ENCODE peak calls at places on chromosomes 5 and 9, in four cellular contexts. One of them, this sample, is unnamed.
A peak's percentile ranks its signal among the peaks of the same experiment; 100 is the strongest.

GRCh38 chr5:142915840-142916424 is 145.8 kb downstream of the ARHGAP26 start:
- DNase-seq in tibial artery: no peak
- DNase-seq in choroid plexus epithelial cell: peak; percentile 67
- DNase-seq in dorsolateral prefrontal cortex: no peak
- DNase-seq in this sample: peak; percentile 78

GRCh38 chr9:135769489-135770202 is 67.7 kb downstream of the KCNT1 start:
- DNase-seq in choroid plexus epithelial cell: no peak
- DNase-seq in tibial artery: no peak
- DNase-seq in dorsolateral prefrontal cortex: no peak
- DNase-seq in this sample: no peak

GRCh38 chr9:20395671-20396070 is 226.6 kb downstream of the MLLT3 start:
- DNase-seq in dorsolateral prefrontal cortex: no peak
- DNase-seq in choroid plexus epithelial cell: no peak
- DNase-seq in tibial artery: no peak
- DNase-seq in this sample: no peak

GRCh38 chr9:130897848-130898551 is 1.4 kb upstream of the QRFP start:
- DNase-seq in dorsolateral prefrontal cortex: no peak
- DNase-seq in tibial artery: no peak
- DNase-seq in choroid plexus epithelial cell: no peak
- DNase-seq in this sample: peak; percentile 1

GRCh38 chr9:80784647-80785046 is 904.7 kb downstream of the TLE1 start:
- DNase-seq in dorsolateral prefrontal cortex: no peak
- DNase-seq in tibial artery: no peak
- DNase-seq in choroid plexus epithelial cell: no peak
- DNase-seq in this sample: no peak

GRCh38 chr9:91033802-91034201 is 232.2 kb downstream of the SYK start:
- DNase-seq in choroid plexus epithelial cell: no peak
- DNase-seq in dorsolateral prefrontal cortex: no peak
- DNase-seq in tibial artery: no peak
- DNase-seq in this sample: peak; percentile 63

GRCh38 chr9:70563437-70564204 is 149.2 kb upstream of the KLF9 start:
- DNase-seq in choroid plexus epithelial cell: peak; percentile 88
- DNase-seq in tibial artery: no peak
- DNase-seq in dorsolateral prefrontal cortex: no peak
- DNase-seq in this sample: no peak

GRCh38 chr9:95974389-95974788 is 98.9 kb downstream of the ERCC6L2 start:
- DNase-seq in choroid plexus epithelial cell: no peak
- DNase-seq in dorsolateral prefrontal cortex: no peak
- DNase-seq in tibial artery: no peak
- DNase-seq in this sample: no peak

GRCh38 chr9:91812191-91812590 is 137.8 kb downstream of the ROR2 start:
- DNase-seq in tibial artery: no peak
- DNase-seq in dorsolateral prefrontal cortex: no peak
- DNase-seq in choroid plexus epithelial cell: no peak
- DNase-seq in this sample: no peak

GRCh38 chr9:127523312-127523851 is 72.1 kb downstream of the LRSAM1 start:
- DNase-seq in choroid plexus epithelial cell: peak; percentile 67
- DNase-seq in tibial artery: no peak
- DNase-seq in dorsolateral prefrontal cortex: no peak
- DNase-seq in this sample: no peak

GRCh38 chr5:56339732-56340131 is 106.6 kb upstream of the ANKRD55 start:
- DNase-seq in tibial artery: no peak
- DNase-seq in dorsolateral prefrontal cortex: no peak
- DNase-seq in choroid plexus epithelial cell: no peak
- DNase-seq in this sample: no peak

GRCh38 chr9:100100268-100100667 is 1.2 kb downstream of the INVS start:
- DNase-seq in choroid plexus epithelial cell: no peak
- DNase-seq in dorsolateral prefrontal cortex: no peak
- DNase-seq in tibial artery: no peak
- DNase-seq in this sample: no peak

GRCh38 chr5:24188196-24188595 is 456.6 kb downstream of the CDH10 start:
- DNase-seq in choroid plexus epithelial cell: no peak
- DNase-seq in dorsolateral prefrontal cortex: no peak
- DNase-seq in tibial artery: no peak
- DNase-seq in this sample: no peak

GRCh38 chr9:135290086-135290485 is 189.5 kb upstream of the PPP1R26 start:
- DNase-seq in tibial artery: no peak
- DNase-seq in dorsolateral prefrontal cortex: no peak
- DNase-seq in choroid plexus epithelial cell: no peak
- DNase-seq in this sample: no peak

GRCh38 chr9:22413884-22414283 is 32.7 kb upstream of the DMRTA1 start:
- DNase-seq in tibial artery: no peak
- DNase-seq in dorsolateral prefrontal cortex: no peak
- DNase-seq in choroid plexus epithelial cell: peak; percentile 38
- DNase-seq in this sample: no peak

GRCh38 chr5:127296321-127296720 is 5.7 kb downstream of the MEGF10 start:
- DNase-seq in dorsolateral prefrontal cortex: no peak
- DNase-seq in tibial artery: no peak
- DNase-seq in choroid plexus epithelial cell: peak; percentile 83
- DNase-seq in this sample: peak; percentile 79

GRCh38 chr9:134442486-134443168 is 116.4 kb downstream of the RXRA start:
- DNase-seq in tibial artery: no peak
- DNase-seq in choroid plexus epithelial cell: peak; percentile 39
- DNase-seq in dorsolateral prefrontal cortex: no peak
- DNase-seq in this sample: no peak

GRCh38 chr5:75681125-75681830 is 36.0 kb downstream of the POC5 start:
- DNase-seq in dorsolateral prefrontal cortex: no peak
- DNase-seq in tibial artery: no peak
- DNase-seq in choroid plexus epithelial cell: peak; percentile 75
- DNase-seq in this sample: peak; percentile 46

GRCh38 chr5:73939535-73939934 is 313.5 kb downstream of the ARHGEF28 start:
- DNase-seq in choroid plexus epithelial cell: no peak
- DNase-seq in tibial artery: no peak
- DNase-seq in dorsolateral prefrontal cortex: no peak
- DNase-seq in this sample: no peak

GRCh38 chr5:35171108-35171507 is 59.2 kb downstream of the PRLR start:
- DNase-seq in tibial artery: no peak
- DNase-seq in dorsolateral prefrontal cortex: no peak
- DNase-seq in choroid plexus epithelial cell: no peak
- DNase-seq in this sample: no peak

GRCh38 chr9:98482248-98482647 is 226.5 kb downstream of the GABBR2 start:
- DNase-seq in choroid plexus epithelial cell: no peak
- DNase-seq in dorsolateral prefrontal cortex: no peak
- DNase-seq in tibial artery: no peak
- DNase-seq in this sample: no peak

GRCh38 chr5:111997308-111998159 is 240.5 kb upstream of the NREP start:
- DNase-seq in choroid plexus epithelial cell: peak; percentile 99
- DNase-seq in tibial artery: no peak
- DNase-seq in dorsolateral prefrontal cortex: no peak
- DNase-seq in this sample: peak; percentile 92

GRCh38 chr5:105677291-105677690 is 1993.4 kb downstream of the EFNA5 start:
- DNase-seq in dorsolateral prefrontal cortex: no peak
- DNase-seq in tibial artery: no peak
- DNase-seq in choroid plexus epithelial cell: no peak
- DNase-seq in this sample: peak; percentile 13

GRCh38 chr5:170071748-170072147 is 33.9 kb upstream of the FOXI1 start:
- DNase-seq in dorsolateral prefrontal cortex: no peak
- DNase-seq in choroid plexus epithelial cell: no peak
- DNase-seq in tibial artery: no peak
- DNase-seq in this sample: no peak

GRCh38 chr9:136947955-136948510 is 3.0 kb downstream of the C8G start:
- DNase-seq in choroid plexus epithelial cell: peak; percentile 51
- DNase-seq in dorsolateral prefrontal cortex: peak; percentile 61
- DNase-seq in tibial artery: no peak
- DNase-seq in this sample: peak; percentile 54

GRCh38 chr5:66633754-66634153 is 37.6 kb downstream of the MAST4 start:
- DNase-seq in tibial artery: no peak
- DNase-seq in dorsolateral prefrontal cortex: no peak
- DNase-seq in choroid plexus epithelial cell: no peak
- DNase-seq in this sample: no peak

GRCh38 chr9:69516353-69517322 is 155.5 kb downstream of the APBA1 start:
- DNase-seq in choroid plexus epithelial cell: no peak
- DNase-seq in dorsolateral prefrontal cortex: no peak
- DNase-seq in tibial artery: no peak
- DNase-seq in this sample: no peak

GRCh38 chr5:135140805-135141204 is 106.8 kb upstream of the PITX1 start:
- DNase-seq in dorsolateral prefrontal cortex: no peak
- DNase-seq in tibial artery: peak; percentile 34
- DNase-seq in choroid plexus epithelial cell: no peak
- DNase-seq in this sample: peak; percentile 98

GRCh38 chr9:99181621-99182020 is 40.1 kb downstream of the ALG2 start:
- DNase-seq in choroid plexus epithelial cell: peak; percentile 85
- DNase-seq in dorsolateral prefrontal cortex: no peak
- DNase-seq in tibial artery: no peak
- DNase-seq in this sample: no peak

GRCh38 chr5:3377831-3378230 is 217.8 kb upstream of the IRX1 start:
- DNase-seq in tibial artery: no peak
- DNase-seq in choroid plexus epithelial cell: no peak
- DNase-seq in dorsolateral prefrontal cortex: no peak
- DNase-seq in this sample: no peak

GRCh38 chr5:126519637-126520592 is 75.1 kb downstream of the ALDH7A1 start:
- DNase-seq in dorsolateral prefrontal cortex: no peak
- DNase-seq in tibial artery: no peak
- DNase-seq in choroid plexus epithelial cell: peak; percentile 70
- DNase-seq in this sample: no peak

GRCh38 chr9:34650816-34651215 is 1.2 kb upstream of the IL11RA start:
- DNase-seq in tibial artery: no peak
- DNase-seq in choroid plexus epithelial cell: peak; percentile 61
- DNase-seq in dorsolateral prefrontal cortex: no peak
- DNase-seq in this sample: no peak

GRCh38 chr9:89426389-89426961 is 71.4 kb downstream of the SEMA4D start:
- DNase-seq in tibial artery: no peak
- DNase-seq in dorsolateral prefrontal cortex: no peak
- DNase-seq in choroid plexus epithelial cell: no peak
- DNase-seq in this sample: no peak

GRCh38 chr9:129283290-129283691 is 105.2 kb upstream of the IER5L start:
- DNase-seq in choroid plexus epithelial cell: no peak
- DNase-seq in tibial artery: peak; percentile 31
- DNase-seq in dorsolateral prefrontal cortex: no peak
- DNase-seq in this sample: no peak
- TF ChIP-seq CTCF in choroid plexus epithelial cell: no peak
- TF ChIP-seq CTCF in tibial artery: no peak
- TF ChIP-seq CTCF in dorsolateral prefrontal cortex: no peak
- TF ChIP-seq CTCF in this sample: no peak

GRCh38 chr5:72465601-72466563 is 41.3 kb downstream of the ZNF366 start:
- DNase-seq in dorsolateral prefrontal cortex: no peak
- DNase-seq in tibial artery: no peak
- DNase-seq in choroid plexus epithelial cell: peak; percentile 57
- DNase-seq in this sample: no peak

GRCh38 chr5:72464071-72464470 is 43.1 kb downstream of the ZNF366 start:
- DNase-seq in choroid plexus epithelial cell: no peak
- DNase-seq in tibial artery: no peak
- DNase-seq in dorsolateral prefrontal cortex: no peak
- DNase-seq in this sample: no peak

GRCh38 chr5:72460413-72460812 is 46.8 kb downstream of the ZNF366 start:
- DNase-seq in choroid plexus epithelial cell: no peak
- DNase-seq in tibial artery: no peak
- DNase-seq in dorsolateral prefrontal cortex: no peak
- DNase-seq in this sample: no peak

GRCh38 chr5:72465068-72465467 is 42.1 kb downstream of the ZNF366 start:
- DNase-seq in tibial artery: no peak
- DNase-seq in dorsolateral prefrontal cortex: no peak
- DNase-seq in choroid plexus epithelial cell: no peak
- DNase-seq in this sample: no peak

DNA sequence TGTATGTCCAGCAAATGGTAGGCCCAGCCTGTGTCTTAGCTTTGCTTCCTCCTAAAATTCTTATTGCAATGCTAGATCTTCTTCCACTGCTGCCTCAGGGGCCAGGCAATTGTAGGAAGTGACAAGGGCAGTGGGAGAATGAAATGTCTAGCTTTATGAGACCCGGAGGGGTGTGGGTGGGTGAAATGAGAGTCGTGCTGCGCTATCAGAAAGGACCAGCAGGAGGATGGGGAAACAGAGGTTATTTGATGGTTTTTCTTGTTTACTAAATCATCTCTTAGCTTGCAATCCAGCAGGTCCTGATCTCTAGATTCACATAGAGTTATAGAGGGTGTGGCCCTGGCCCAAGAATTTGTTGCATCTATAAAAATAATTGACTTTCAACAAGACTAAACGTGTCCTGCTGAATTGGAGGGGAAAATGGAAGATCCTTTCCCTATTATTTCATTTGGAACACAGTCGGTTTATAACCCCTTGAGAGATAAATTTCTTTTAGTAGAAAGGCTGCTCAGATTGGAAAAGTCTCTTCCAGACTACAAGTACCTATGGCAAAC is 43.6 kb downstream of the ZNF366 start:
- DNase-seq in tibial artery: no peak
- DNase-seq in dorsolateral prefrontal cortex: no peak
- DNase-seq in choroid plexus epithelial cell: no peak
- DNase-seq in this sample: no peak
- TF ChIP-seq CTCF in tibial artery: no peak
- TF ChIP-seq CTCF in dorsolateral prefrontal cortex: no peak
- TF ChIP-seq CTCF in choroid plexus epithelial cell: peak; percentile 9
- TF ChIP-seq CTCF in this sample: no peak

GRCh38 chr9:115226152-115226551 is 108.2 kb upstream of the TNC start:
- DNase-seq in choroid plexus epithelial cell: no peak
- DNase-seq in dorsolateral prefrontal cortex: no peak
- DNase-seq in tibial artery: no peak
- DNase-seq in this sample: peak; percentile 34
- TF ChIP-seq CTCF in choroid plexus epithelial cell: no peak
- TF ChIP-seq CTCF in dorsolateral prefrontal cortex: no peak
- TF ChIP-seq CTCF in tibial artery: no peak
- TF ChIP-seq CTCF in this sample: peak; percentile 56

GRCh38 chr9:116152390-116152789 is 1.2 kb upstream of the PAPPA start:
- DNase-seq in dorsolateral prefrontal cortex: no peak
- DNase-seq in tibial artery: no peak
- DNase-seq in choroid plexus epithelial cell: peak; percentile 81
- DNase-seq in this sample: peak; percentile 53
- TF ChIP-seq CTCF in dorsolateral prefrontal cortex: peak; percentile 63
- TF ChIP-seq CTCF in tibial artery: peak; percentile 23
- TF ChIP-seq CTCF in choroid plexus epithelial cell: peak; percentile 50
- TF ChIP-seq CTCF in this sample: peak; percentile 26

This sample was measured in MCF 10A.